ENCODE peak calls at places on chromosomes 2 and 18, in ten cellular contexts. Q is ascending aorta, S is lower lobe of right lung, E is tibial artery, M is psoas muscle, C is A549, F is AG09309, L is astrocyte of the spinal cord, R is lower leg skin, X is astrocyte of the cerebellum. H is an unnamed sample.

GRCh38 chr2:135055182-135055786 is 3.2 kb downstream of the RAB3GAP1 start:
- DNase-seq in Q (peak; percentile 71), S (no peak), E (no peak), M (no peak), C (no peak), F (peak; percentile 41), L (peak; percentile 70), R (no peak), X (peak; percentile 12), H (no peak)

GRCh38 chr2:29578084-29578598 is 343.2 kb downstream of the ALK start:
- DNase-seq in Q (no peak), S (no peak), E (no peak), M (no peak), C (no peak), F (no peak), L (no peak), R (no peak), X (no peak), H (no peak)

GRCh38 chr2:40721595-40721994 is 269.7 kb upstream of the SLC8A1 start:
- DNase-seq in Q (no peak), S (no peak), E (no peak), M (no peak), C (no peak), F (no peak), L (peak; percentile 24), R (no peak), X (no peak), H (no peak)

GRCh38 chr2:172643142-172643541 is 87.3 kb downstream of the PDK1 start:
- DNase-seq in Q (no peak), S (no peak), E (no peak), M (no peak), C (no peak), F (no peak), L (no peak), R (no peak), X (no peak), H (no peak)

GRCh38 chr18:42437646-42438045 is 482.6 kb downstream of the PIK3C3 start:
- DNase-seq in Q (no peak), S (no peak), E (no peak), M (peak; percentile 41), C (no peak), F (no peak), L (peak; percentile 57), R (no peak), X (peak; percentile 89), H (no peak)

GRCh38 chr2:162333968-162334367 is 10.0 kb upstream of the GCA start:
- DNase-seq in Q (no peak), S (no peak), E (no peak), M (no peak), C (no peak), F (no peak), L (no peak), R (no peak), X (no peak), H (no peak)

GRCh38 chr2:5977477-5977876 is 285.3 kb downstream of the SOX11 start:
- DNase-seq in Q (no peak), S (no peak), E (no peak), M (no peak), C (no peak), F (no peak), L (no peak), R (no peak), X (no peak), H (no peak)

GRCh38 chr18:31102941-31103340 is 720 bp upstream of the DSC2 start:
- DNase-seq in Q (no peak), S (no peak), E (no peak), M (no peak), C (no peak), F (no peak), L (no peak), R (no peak), X (no peak), H (no peak)

GRCh38 chr18:79361766-79362522 is 33.8 kb upstream of the NFATC1 start:
- DNase-seq in Q (no peak), S (no peak), E (no peak), M (no peak), C (no peak), F (no peak), L (peak; percentile 89), R (no peak), X (peak; percentile 51), H (peak; percentile 21)

GRCh38 chr2:229971298-229971790 is 49.0 kb downstream of the FBXO36 start:
- DNase-seq in Q (no peak), S (no peak), E (no peak), M (no peak), C (no peak), F (no peak), L (no peak), R (no peak), X (no peak), H (no peak)

GRCh38 chr2:229454934-229455631 is 184.0 kb upstream of the PID1 start:
- DNase-seq in Q (no peak), S (no peak), E (no peak), M (no peak), C (no peak), F (peak; percentile 66), L (peak; percentile 85), R (no peak), X (peak; percentile 43), H (peak; percentile 12)

GRCh38 chr2:233862261-233862768 is 5.9 kb downstream of the MSL3B start:
- DNase-seq in Q (no peak), S (no peak), E (no peak), M (no peak), C (no peak), F (no peak), L (no peak), R (no peak), X (no peak), H (no peak)

GRCh38 chr2:105822186-105822585 is 77.5 kb downstream of the NCK2 start:
- DNase-seq in Q (no peak), S (no peak), E (no peak), M (no peak), C (no peak), F (no peak), L (no peak), R (no peak), X (no peak), H (no peak)

DNA sequence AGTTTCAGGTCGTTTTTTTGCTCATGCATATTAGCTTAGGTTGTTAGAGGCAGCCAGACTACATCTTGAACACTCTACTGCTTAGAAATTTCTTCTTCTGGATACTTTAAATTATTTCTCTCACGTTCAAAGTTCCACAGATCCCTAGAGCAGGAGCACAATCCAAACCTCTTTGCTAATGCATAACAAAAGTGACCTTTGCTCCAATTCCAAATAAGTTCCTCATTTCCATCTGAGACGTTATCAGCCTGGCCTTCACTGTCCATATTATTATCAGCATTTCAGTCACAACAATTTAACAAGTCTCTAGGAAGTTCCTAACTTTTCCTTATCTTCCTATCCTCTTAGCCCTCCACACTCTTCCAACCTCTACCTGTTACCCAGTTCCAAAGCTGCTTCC is 50.4 kb upstream of the ERMN start:
- DNase-seq in Q (no peak), S (no peak), E (no peak), M (no peak), C (no peak), F (no peak), L (no peak), R (no peak), X (no peak), H (no peak)
- H3K4me3 ChIP-seq in Q (no peak overlapping the region), S (no peak overlapping the region), E (no peak overlapping the region), M (no peak overlapping the region), C (no peak overlapping the region), F (no peak overlapping the region), L (no peak overlapping the region), R (no peak overlapping the region), X (no peak overlapping the region), H (no peak overlapping the region)

DNA sequence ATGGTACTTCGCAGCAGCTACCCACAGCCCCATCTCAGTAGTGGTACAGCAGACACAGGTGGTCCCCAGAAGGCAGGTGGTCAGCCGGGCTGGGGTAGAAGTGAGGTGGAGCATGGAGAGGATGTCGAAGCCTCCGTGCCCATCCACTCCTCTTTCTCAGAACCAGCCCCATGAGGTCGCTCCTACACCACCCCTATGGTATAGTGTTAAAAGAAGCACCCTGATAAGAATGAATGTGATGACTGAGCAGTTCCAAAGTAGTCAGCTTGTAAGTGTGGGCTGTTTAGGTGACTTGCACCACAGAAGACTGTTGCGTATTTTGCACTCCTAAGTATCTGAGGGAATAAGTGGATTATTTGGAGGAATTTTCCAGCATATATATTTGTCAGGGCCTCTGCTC is 111.3 kb downstream of the WDSUB1 start:
- DNase-seq in Q (no peak), S (no peak), E (no peak), M (no peak), C (no peak), F (no peak), L (no peak), R (no peak), X (no peak), H (no peak)
- TF ChIP-seq CTCF in Q (no peak), S (no peak), E (no peak), M (no peak), C (no peak), F (no peak), L (no peak), R (no peak), X (no peak), H (no peak)

DNA sequence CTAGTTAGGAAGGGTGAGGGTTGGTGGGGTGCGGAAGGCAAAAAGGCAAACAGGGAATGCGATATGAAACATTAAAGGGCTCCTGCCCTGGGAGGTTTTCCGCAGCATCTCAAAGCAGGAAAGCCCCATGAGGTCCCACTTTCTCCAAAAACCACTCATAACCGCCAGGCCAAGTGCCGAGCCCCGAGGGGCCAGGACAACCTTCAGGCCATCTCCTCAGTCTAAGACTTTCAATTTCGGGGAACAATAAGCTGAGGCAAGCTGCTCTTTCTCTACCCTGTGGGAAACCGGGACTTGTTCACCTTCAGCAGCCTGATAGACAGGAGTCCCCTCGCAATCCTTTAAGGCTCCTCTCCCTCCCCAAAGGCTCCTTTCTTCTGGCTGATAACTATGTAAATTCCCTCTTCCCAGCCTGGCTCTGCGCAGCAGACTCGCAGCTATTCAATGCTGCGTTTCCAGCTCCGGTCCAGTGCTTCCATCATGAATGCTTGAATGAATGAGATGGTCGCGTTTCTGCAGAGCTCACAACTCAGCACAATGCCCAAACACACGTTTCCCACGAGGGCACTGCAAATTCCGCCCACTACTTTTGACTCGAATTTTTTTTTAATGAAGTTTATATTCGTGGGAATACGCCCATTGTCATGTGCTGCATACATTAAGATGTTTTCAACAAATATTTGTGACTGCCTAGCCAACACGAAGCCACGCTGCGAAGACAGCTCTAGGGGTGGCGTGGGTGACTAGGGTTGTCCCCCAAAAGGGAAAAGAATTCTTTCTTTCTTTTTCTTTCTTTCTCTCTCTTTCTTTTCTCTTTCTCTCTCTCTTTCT is 1.4 kb downstream of the LAMA1 start:
- DNase-seq in Q (no peak), S (no peak), E (no peak), M (no peak), C (no peak), F (no peak), L (peak; percentile 33), R (no peak), X (peak; percentile 2), H (no peak)
- H3K4me3 ChIP-seq in Q (peak overlapping the region; percentile 52), S (peak overlapping the region; percentile 52), E (peak overlapping the region; percentile 58), M (peak overlapping the region; percentile 66), C (peak overlapping the region; percentile 52), F (peak overlapping the region; percentile 37), L (peak overlapping the region; percentile 47), R (peak overlapping the region; percentile 12), X (peak overlapping the region; percentile 49), H (peak overlapping the region; percentile 23)

GRCh38 chr2:61911510-61911909 is 6.0 kb downstream of the COMMD1 start:
- DNase-seq in Q (no peak), S (no peak), E (no peak), M (no peak), C (no peak), F (no peak), L (no peak), R (no peak), X (no peak), H (no peak)
- TF ChIP-seq CTCF in Q (no peak), S (no peak), E (no peak), M (peak; percentile 45), C (peak; percentile 46), F (peak; percentile 12), L (no peak), R (no peak), X (no peak), H (no peak)

H was measured in AG04449.